ENCODE peak calls at places on chromosomes 1 and 21, in seven cellular contexts. L is GM20000, Z is hypothalamus, D is mesenchymal stem cell, O is skeletal muscle cell, C is C1 segment of cervical spinal cord, V is WTC11. P is an unnamed sample.

GRCh38 chr21:27734146-27734545 is 767.3 kb upstream of the ADAMTS5 start:
- DNase-seq in L (no peak), Z (no peak), D (peak), O (peak), C (no peak), V (no peak), P (no peak)

GRCh38 chr1:207902566-207902965 is 8.4 kb downstream of the CD34 start:
- DNase-seq in L (no peak), Z (no peak), D (no peak), O (no peak), C (no peak), V (no peak), P (no peak)

GRCh38 chr1:55980574-55980973 is 598.8 kb downstream of the PLPP3 start:
- DNase-seq in L (no peak), Z (no peak), D (peak), O (no peak), C (no peak), V (no peak), P (no peak)

GRCh38 chr1:202952818-202953217 is 5.3 kb downstream of the ADIPOR1 start:
- DNase-seq in L (no peak), Z (no peak), D (peak), O (no peak), C (no peak), V (no peak), P (no peak)

GRCh38 chr21:38486221-38486620 is 12.1 kb downstream of the ERG start:
- DNase-seq in L (no peak), Z (no peak), D (peak), O (peak), C (no peak), V (no peak), P (no peak)

GRCh38 chr1:46064708-46065107 is 67.7 kb downstream of the PIK3R3 start:
- DNase-seq in L (no peak), Z (no peak), D (no peak), O (no peak), C (no peak), V (no peak), P (no peak)

GRCh38 chr1:70840260-70840953 is 207.2 kb downstream of the PTGER3 start:
- DNase-seq in L (no peak), Z (no peak), D (no peak), O (no peak), C (no peak), V (no peak), P (no peak)

GRCh38 chr1:172969611-172970010 is 81.1 kb downstream of the TNFSF18 start:
- DNase-seq in L (no peak), Z (no peak), D (peak), O (peak), C (no peak), V (no peak), P (no peak)

GRCh38 chr1:89812992-89813391 is 7.8 kb upstream of the LRRC8D start:
- DNase-seq in L (no peak), Z (no peak), D (peak), O (no peak), C (no peak), V (no peak), P (no peak)